ENCODE peak calls at places on chromosomes 11 and 22, in eight cellular contexts. A is PC-3, H is cardiac fibroblast, N is coronary artery, K is heart right ventricle, T is mammary epithelial cell, Y is osteocyte, O is H9. U is an unnamed sample.

GRCh38 chr11:103315248-103315647 is 206.0 kb downstream of the DYNC2H1 start:
- DNase-seq in A (no peak), H (no peak), N (no peak), K (no peak), T (no peak), Y (no peak), O (no peak), U (no peak)

GRCh38 chr22:20466659-20467379 is 28.8 kb downstream of the KLHL22 start:
- DNase-seq in A (no peak), H (no peak), N (no peak), K (no peak), T (no peak), Y (no peak), O (no peak), U (no peak)

GRCh38 chr11:78666675-78667129 is 92.0 kb upstream of the NARS2 start:
- DNase-seq in A (no peak), H (peak; percentile 14), N (no peak), K (no peak), T (no peak), Y (no peak), O (no peak), U (no peak)

GRCh38 chr11:117819096-117820040 is 5.2 kb downstream of the FXYD2 start:
- DNase-seq in A (peak; percentile 86), H (peak; percentile 86), N (no peak), K (peak; percentile 66), T (peak; percentile 66), Y (no peak), O (peak; percentile 87), U (peak; percentile 33)

GRCh38 chr11:34149274-34149673 is 43.8 kb downstream of the NAT10 start:
- DNase-seq in A (no peak), H (no peak), N (no peak), K (no peak), T (no peak), Y (no peak), O (no peak), U (no peak)

GRCh38 chr11:126350811-126351210 is 4.7 kb upstream of the ST3GAL4 start:
- DNase-seq in A (no peak), H (peak; percentile 59), N (no peak), K (no peak), T (no peak), Y (no peak), O (no peak), U (no peak)

GRCh38 chr11:45280449-45280848 is 5.7 kb downstream of the SYT13 start:
- DNase-seq in A (no peak), H (no peak), N (no peak), K (no peak), T (no peak), Y (no peak), O (no peak), U (peak; percentile 9)

GRCh38 chr11:831132-831864 is 1.5 kb upstream of the CD151 start:
- DNase-seq in A (no peak), H (no peak), N (no peak), K (no peak), T (no peak), Y (no peak), O (no peak), U (no peak)

GRCh38 chr11:5129457-5129877 is 8.7 kb downstream of the OR52A5 start:
- DNase-seq in A (no peak), H (peak; percentile 3), N (no peak), K (no peak), T (no peak), Y (no peak), O (no peak), U (no peak)

GRCh38 chr11:6468712-6469495 is 4.8 kb downstream of the TRIM3 start:
- DNase-seq in A (peak; percentile 31), H (peak; percentile 96), N (peak; percentile 92), K (peak; percentile 89), T (peak; percentile 19), Y (peak; percentile 96), O (peak; percentile 99), U (peak; percentile 45)

GRCh38 chr11:6472934-6473333 is 807 bp downstream of the TRIM3 start:
- DNase-seq in A (no peak), H (no peak), N (no peak), K (no peak), T (no peak), Y (peak; percentile 69), O (no peak), U (no peak)

GRCh38 chr11:6473481-6474422 is at the start of gene TRIM3:
- DNase-seq in A (peak; percentile 82), H (peak; percentile 94), N (peak; percentile 96), K (peak; percentile 97), T (peak; percentile 82), Y (peak; percentile 96), O (peak; percentile 94), U (peak; percentile 64)

GRCh38 chr11:6474423-6474792 is 667 bp upstream of the TRIM3 start:
- DNase-seq in A (no peak), H (no peak), N (no peak), K (no peak), T (no peak), Y (no peak), O (no peak), U (no peak)

DNA sequence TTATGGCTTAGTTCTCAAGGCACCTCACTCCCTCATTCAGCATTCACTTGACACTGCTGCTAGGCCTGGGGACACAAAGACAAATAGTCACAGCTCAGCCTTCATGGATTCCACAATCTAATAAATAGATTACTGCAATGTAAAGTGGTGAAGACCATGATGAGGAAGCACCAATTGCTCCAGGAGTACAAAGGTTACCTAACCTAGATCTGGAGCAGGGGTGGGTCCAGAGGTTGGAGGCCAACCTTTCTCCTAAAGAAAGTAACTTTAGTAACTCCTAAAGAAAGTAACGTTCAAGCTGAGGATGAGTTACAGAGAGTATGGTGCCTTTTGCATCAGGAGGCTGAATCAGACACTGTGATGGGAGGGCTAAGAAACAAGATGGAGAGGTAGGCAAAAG is 4.1 kb downstream of the TRIM3 start:
- DNase-seq in A (no peak), H (no peak), N (no peak), K (no peak), T (no peak), Y (no peak), O (no peak), U (no peak)
- TF ChIP-seq CTCF in A (no peak), H (no peak), N (no peak), K (no peak), T (no peak), Y (no peak), O (no peak), U (no peak)

DNA sequence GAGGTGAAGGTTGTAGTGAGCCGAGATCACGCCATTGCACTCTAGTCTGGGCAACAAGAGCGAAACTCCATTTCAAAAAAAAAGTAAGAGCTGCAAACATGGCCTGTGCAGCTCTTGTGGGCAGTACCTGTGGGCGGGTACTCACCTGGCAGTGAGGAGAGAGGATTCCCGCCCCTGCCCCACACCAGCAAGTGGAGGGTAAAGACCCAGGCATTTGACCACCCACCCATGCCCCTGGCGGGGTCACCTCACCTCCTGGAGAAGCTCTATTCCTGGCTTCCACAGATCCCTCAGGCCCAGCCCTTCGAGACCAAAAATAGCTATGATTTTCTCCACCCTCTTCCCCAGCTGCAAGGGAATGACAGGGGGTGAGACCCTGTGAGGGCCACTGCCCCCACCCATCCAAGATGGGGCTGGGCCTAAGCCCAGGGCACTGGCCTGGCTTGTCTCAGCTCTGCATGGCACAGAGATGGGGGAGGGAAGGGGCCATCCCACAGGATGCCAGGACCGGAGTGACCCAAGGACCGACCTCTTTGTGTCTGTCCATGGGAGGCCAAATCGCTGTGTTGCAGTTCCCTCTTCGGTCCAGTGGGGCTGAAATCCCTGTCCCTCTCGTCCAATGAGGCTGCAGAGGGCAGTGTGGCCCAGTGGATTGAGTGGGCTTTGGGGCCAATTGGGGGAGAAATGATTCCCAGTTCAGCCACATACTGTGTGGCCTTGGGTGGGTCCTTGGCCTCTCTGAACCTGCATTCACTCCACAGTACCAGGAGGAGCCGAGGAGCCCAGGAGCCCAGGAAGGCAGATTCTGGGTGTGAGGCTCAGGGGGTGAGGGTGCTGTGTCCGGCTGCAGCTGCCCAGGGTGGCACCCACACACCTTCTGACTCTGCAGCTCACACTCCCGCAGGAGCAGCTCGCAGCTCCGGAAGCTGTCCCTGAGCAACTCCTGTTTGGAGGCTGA is 14.6 kb downstream of the SEC14L6 start:
- DNase-seq in A (no peak), H (no peak), N (no peak), K (no peak), T (no peak), Y (no peak), O (no peak), U (no peak)
- TF ChIP-seq CTCF in A (no peak), H (no peak), N (no peak), K (no peak), T (no peak), Y (no peak), O (peak; percentile 23), U (no peak)

DNA sequence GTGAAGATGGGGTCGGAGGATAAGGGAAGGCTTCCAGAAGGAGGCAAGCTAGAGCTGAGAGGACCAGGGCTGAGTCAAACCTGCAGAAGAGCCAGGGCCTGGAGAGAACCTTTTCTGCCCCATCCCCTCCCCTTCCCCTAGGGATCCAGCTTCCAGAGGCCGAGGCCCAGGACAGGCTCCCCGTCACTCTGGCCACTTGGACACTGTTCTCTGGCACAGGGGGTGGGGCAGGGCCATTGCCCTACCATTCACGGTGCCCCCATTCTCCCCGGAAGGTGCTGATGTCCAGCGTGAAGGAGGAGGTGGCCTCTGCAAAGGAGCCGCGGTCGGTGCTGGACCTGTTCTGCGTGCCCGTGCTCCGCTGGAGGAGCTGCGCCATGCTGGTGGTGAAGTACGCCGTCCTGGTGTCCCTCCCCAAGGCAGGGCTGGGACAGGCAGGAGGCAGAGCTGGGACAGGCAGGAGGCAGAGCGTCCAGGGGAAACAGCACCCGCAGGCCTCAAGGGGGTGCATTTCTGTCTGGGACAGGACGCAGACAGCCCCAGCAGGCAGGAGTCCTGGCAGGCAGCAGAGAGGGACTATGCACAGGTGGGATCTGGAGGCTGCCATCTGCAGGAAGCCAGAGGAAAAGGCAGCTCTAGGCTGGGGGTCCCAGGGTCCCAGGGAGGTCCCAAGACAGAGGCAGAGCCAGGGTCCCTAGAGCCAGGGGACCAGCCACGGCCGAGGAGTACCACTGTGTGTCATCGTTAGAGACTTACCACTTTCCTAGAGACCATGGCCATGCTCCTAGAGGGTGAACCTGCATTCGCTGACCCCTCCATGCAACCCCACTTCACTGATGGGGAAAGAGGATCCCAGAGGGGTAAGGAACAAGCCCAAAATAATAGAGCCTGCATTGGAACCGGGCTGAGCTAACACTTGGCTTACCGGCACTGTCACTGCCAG is 25.8 kb upstream of the SLC22A12 start:
- DNase-seq in A (no peak), H (no peak), N (no peak), K (no peak), T (no peak), Y (no peak), O (peak; percentile 91), U (no peak)
- TF ChIP-seq CTCF in A (peak; percentile 20), H (no peak), N (no peak), K (no peak), T (no peak), Y (peak; percentile 8), O (peak; percentile 74), U (no peak)

DNA sequence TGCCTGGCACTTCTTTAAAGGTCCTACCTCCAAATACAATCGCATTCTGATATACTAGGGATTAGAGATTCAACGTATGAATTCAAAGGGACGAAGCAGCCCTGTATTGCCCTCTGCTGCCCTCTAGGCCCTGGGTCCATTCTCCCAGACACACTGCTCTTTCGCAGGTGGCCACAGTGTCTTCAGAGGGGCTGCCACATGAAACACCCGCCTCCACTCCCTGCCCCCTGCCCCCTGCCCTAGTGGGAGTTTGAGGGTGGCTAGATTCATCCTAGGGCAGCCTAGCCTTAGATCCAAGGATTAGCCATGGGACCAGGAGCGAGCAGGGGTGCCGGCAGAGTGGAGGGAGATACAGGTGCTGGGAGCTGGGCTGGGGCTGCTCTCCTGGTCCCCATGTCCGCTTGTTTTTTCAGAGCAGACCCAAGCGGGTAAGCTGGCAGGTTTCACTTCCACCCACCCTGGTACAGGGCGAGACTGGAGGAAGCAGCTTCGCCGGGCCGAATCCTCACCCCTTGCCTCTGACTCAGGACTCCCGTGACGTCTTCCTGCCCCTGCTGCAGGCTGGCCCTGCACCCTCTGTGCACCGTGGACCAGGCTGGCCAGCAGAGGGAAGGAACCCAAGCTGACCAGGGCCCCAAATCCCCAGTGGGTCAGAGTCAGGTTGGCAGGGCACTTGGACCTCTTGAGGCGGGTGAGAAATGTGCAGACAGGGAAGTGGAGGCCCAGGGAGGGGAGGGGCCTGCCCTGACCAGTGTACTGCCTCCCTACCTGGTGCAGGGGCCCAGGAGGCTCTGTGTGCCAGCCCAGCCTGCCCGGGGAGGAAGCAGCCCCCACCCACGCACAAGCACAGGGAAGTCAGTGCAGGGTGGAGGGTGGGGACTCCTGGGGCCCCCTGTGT is 28.4 kb upstream of the HMOX1 start:
- DNase-seq in A (peak; percentile 19), H (no peak), N (peak; percentile 87), K (peak; percentile 65), T (no peak), Y (no peak), O (peak; percentile 74), U (peak; percentile 89)
- TF ChIP-seq CTCF in A (peak; percentile 44), H (peak; percentile 16), N (no peak), K (peak; percentile 19), T (no peak), Y (no peak), O (peak; percentile 66), U (peak; percentile 20)